ENCODE peak calls at places on chromosomes 5 and 9, in five cellular contexts. One of them, this sample, is unnamed.

GRCh38 chr9:135857371-135857786 is 50.0 kb downstream of the CAMSAP1 start:
- DNase-seq in left ventricle myocardium inferior: no peak
- DNase-seq in CD4-positive, alpha-beta T cell: no peak
- DNase-seq in hepatocyte: no peak
- DNase-seq in AG04450: peak; percentile 30
- DNase-seq in this sample: no peak

GRCh38 chr9:131036529-131037335 is 27.8 kb downstream of the LAMC3 start:
- DNase-seq in hepatocyte: no peak
- DNase-seq in AG04450: no peak
- DNase-seq in CD4-positive, alpha-beta T cell: no peak
- DNase-seq in left ventricle myocardium inferior: peak; percentile 36
- DNase-seq in this sample: no peak

GRCh38 chr9:13110766-13111400 is 168.6 kb downstream of the MPDZ start:
- DNase-seq in hepatocyte: no peak
- DNase-seq in CD4-positive, alpha-beta T cell: no peak
- DNase-seq in AG04450: no peak
- DNase-seq in left ventricle myocardium inferior: peak; percentile 23
- DNase-seq in this sample: no peak

GRCh38 chr9:97504381-97505216 is 3.1 kb downstream of the TMOD1 start:
- DNase-seq in CD4-positive, alpha-beta T cell: no peak
- DNase-seq in AG04450: no peak
- DNase-seq in left ventricle myocardium inferior: no peak
- DNase-seq in hepatocyte: no peak
- DNase-seq in this sample: no peak

GRCh38 chr9:34171753-34172535 is 6.9 kb upstream of the UBAP1 start:
- DNase-seq in hepatocyte: no peak
- DNase-seq in left ventricle myocardium inferior: no peak
- DNase-seq in AG04450: no peak
- DNase-seq in CD4-positive, alpha-beta T cell: peak; percentile 19
- DNase-seq in this sample: no peak

GRCh38 chr9:121340676-121341392 is 29.2 kb downstream of the STOM start:
- DNase-seq in left ventricle myocardium inferior: no peak
- DNase-seq in CD4-positive, alpha-beta T cell: no peak
- DNase-seq in AG04450: no peak
- DNase-seq in hepatocyte: no peak
- DNase-seq in this sample: no peak

GRCh38 chr5:28397502-28397941 is 1359.1 kb upstream of the CDH9 start:
- DNase-seq in CD4-positive, alpha-beta T cell: no peak
- DNase-seq in hepatocyte: peak; percentile 18
- DNase-seq in left ventricle myocardium inferior: no peak
- DNase-seq in AG04450: no peak
- DNase-seq in this sample: peak; percentile 53

GRCh38 chr5:74624009-74624408 is 16.5 kb downstream of the ENC1 start:
- DNase-seq in CD4-positive, alpha-beta T cell: no peak
- DNase-seq in AG04450: no peak
- DNase-seq in left ventricle myocardium inferior: no peak
- DNase-seq in hepatocyte: no peak
- DNase-seq in this sample: no peak

GRCh38 chr9:89360465-89360864 is 42.2 kb downstream of the SECISBP2 start:
- DNase-seq in CD4-positive, alpha-beta T cell: no peak
- DNase-seq in hepatocyte: no peak
- DNase-seq in AG04450: no peak
- DNase-seq in left ventricle myocardium inferior: no peak
- DNase-seq in this sample: peak; percentile 54

GRCh38 chr5:73422164-73422563 is 26.4 kb downstream of the FOXD1 start:
- DNase-seq in CD4-positive, alpha-beta T cell: no peak
- DNase-seq in AG04450: no peak
- DNase-seq in left ventricle myocardium inferior: no peak
- DNase-seq in hepatocyte: no peak
- DNase-seq in this sample: no peak

GRCh38 chr5:158212915-158213314 is 354.0 kb upstream of the CLINT1 start:
- DNase-seq in left ventricle myocardium inferior: no peak
- DNase-seq in hepatocyte: no peak
- DNase-seq in AG04450: no peak
- DNase-seq in CD4-positive, alpha-beta T cell: no peak
- DNase-seq in this sample: no peak

GRCh38 chr5:170635706-170636105 is 131.9 kb downstream of the KCNIP1 start:
- DNase-seq in left ventricle myocardium inferior: no peak
- DNase-seq in CD4-positive, alpha-beta T cell: no peak
- DNase-seq in AG04450: no peak
- DNase-seq in hepatocyte: no peak
- DNase-seq in this sample: no peak

GRCh38 chr9:136725612-136726011 is 13.2 kb downstream of the DIPK1B start:
- DNase-seq in CD4-positive, alpha-beta T cell: no peak
- DNase-seq in left ventricle myocardium inferior: no peak
- DNase-seq in hepatocyte: peak; percentile 65
- DNase-seq in AG04450: no peak
- DNase-seq in this sample: no peak

GRCh38 chr9:109986423-109987055 is 206.5 kb downstream of the PALM2AKAP2 start:
- DNase-seq in AG04450: peak; percentile 49
- DNase-seq in left ventricle myocardium inferior: no peak
- DNase-seq in CD4-positive, alpha-beta T cell: no peak
- DNase-seq in hepatocyte: no peak
- DNase-seq in this sample: peak; percentile 31

GRCh38 chr5:16580382-16580781 is 36.4 kb downstream of the RETREG1 start:
- DNase-seq in CD4-positive, alpha-beta T cell: no peak
- DNase-seq in left ventricle myocardium inferior: no peak
- DNase-seq in hepatocyte: no peak
- DNase-seq in AG04450: no peak
- DNase-seq in this sample: no peak

GRCh38 chr5:53819482-53819881 is 259.0 kb downstream of the NDUFS4 start:
- DNase-seq in AG04450: no peak
- DNase-seq in hepatocyte: no peak
- DNase-seq in CD4-positive, alpha-beta T cell: no peak
- DNase-seq in left ventricle myocardium inferior: no peak
- DNase-seq in this sample: no peak

GRCh38 chr5:132074772-132075718 is 1.5 kb downstream of the CSF2 start:
- DNase-seq in AG04450: no peak
- DNase-seq in CD4-positive, alpha-beta T cell: no peak
- DNase-seq in left ventricle myocardium inferior: no peak
- DNase-seq in hepatocyte: no peak
- DNase-seq in this sample: no peak

GRCh38 chr5:80181618-80182211 is 74.1 kb downstream of the SERINC5 start:
- DNase-seq in AG04450: no peak
- DNase-seq in hepatocyte: peak; percentile 73
- DNase-seq in left ventricle myocardium inferior: no peak
- DNase-seq in CD4-positive, alpha-beta T cell: peak; percentile 45
- DNase-seq in this sample: peak; percentile 66

GRCh38 chr9:129487658-129488483 is 133.0 kb downstream of the C9orf50 start:
- DNase-seq in hepatocyte: peak; percentile 72
- DNase-seq in AG04450: no peak
- DNase-seq in CD4-positive, alpha-beta T cell: peak; percentile 37
- DNase-seq in left ventricle myocardium inferior: peak; percentile 59
- DNase-seq in this sample: no peak

GRCh38 chr5:38259062-38259857 is 901 bp downstream of the EGFLAM start:
- DNase-seq in hepatocyte: peak; percentile 10
- DNase-seq in AG04450: no peak
- DNase-seq in left ventricle myocardium inferior: no peak
- DNase-seq in CD4-positive, alpha-beta T cell: no peak
- DNase-seq in this sample: no peak

GRCh38 chr5:68225188-68225910 is 9.8 kb downstream of the PIK3R1 start:
- DNase-seq in left ventricle myocardium inferior: peak; percentile 34
- DNase-seq in hepatocyte: peak; percentile 42
- DNase-seq in CD4-positive, alpha-beta T cell: no peak
- DNase-seq in AG04450: peak; percentile 51
- DNase-seq in this sample: peak; percentile 52

GRCh38 chr5:165026971-165027370 is 1521.6 kb downstream of the MAT2B start:
- DNase-seq in AG04450: no peak
- DNase-seq in CD4-positive, alpha-beta T cell: no peak
- DNase-seq in hepatocyte: no peak
- DNase-seq in left ventricle myocardium inferior: no peak
- DNase-seq in this sample: no peak

GRCh38 chr5:165031361-165031760 is 1525.9 kb downstream of the MAT2B start:
- DNase-seq in hepatocyte: no peak
- DNase-seq in CD4-positive, alpha-beta T cell: no peak
- DNase-seq in left ventricle myocardium inferior: no peak
- DNase-seq in AG04450: no peak
- DNase-seq in this sample: no peak

GRCh38 chr5:165029471-165029870 is 1524.1 kb downstream of the MAT2B start:
- DNase-seq in hepatocyte: peak; percentile 59
- DNase-seq in CD4-positive, alpha-beta T cell: no peak
- DNase-seq in left ventricle myocardium inferior: no peak
- DNase-seq in AG04450: no peak
- DNase-seq in this sample: no peak
- TF ChIP-seq CTCF in hepatocyte: peak; percentile 56
- TF ChIP-seq CTCF in CD4-positive, alpha-beta T cell: no peak
- TF ChIP-seq CTCF in left ventricle myocardium inferior: no peak
- TF ChIP-seq CTCF in AG04450: peak; percentile 24
- TF ChIP-seq CTCF in this sample: peak; percentile 63

DNA sequence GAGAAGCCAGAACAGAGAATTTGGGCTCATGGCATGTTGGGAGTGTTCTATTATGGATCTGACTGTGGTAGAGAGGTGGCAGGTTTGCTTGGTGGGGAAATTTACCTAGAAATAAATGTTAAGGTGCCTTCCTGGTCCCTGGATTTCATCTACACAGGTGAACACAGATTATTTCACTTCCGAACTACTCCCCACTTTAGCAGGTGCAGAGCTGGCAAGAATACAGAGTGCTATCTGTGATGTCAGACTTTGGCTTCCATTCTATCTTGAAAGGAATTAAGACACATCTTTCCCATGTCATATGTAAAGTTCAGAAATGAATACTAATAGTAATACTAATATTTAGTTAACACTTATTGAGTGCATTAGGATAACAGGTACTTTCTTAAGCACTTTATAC is 234.0 kb downstream of the KCTD16 start:
- DNase-seq in left ventricle myocardium inferior: no peak
- DNase-seq in CD4-positive, alpha-beta T cell: no peak
- DNase-seq in hepatocyte: no peak
- DNase-seq in AG04450: no peak
- DNase-seq in this sample: no peak
- TF ChIP-seq CTCF in left ventricle myocardium inferior: no peak
- TF ChIP-seq CTCF in CD4-positive, alpha-beta T cell: no peak
- TF ChIP-seq CTCF in hepatocyte: no peak
- TF ChIP-seq CTCF in AG04450: no peak
- TF ChIP-seq CTCF in this sample: no peak

GRCh38 chr9:4375424-4376195 is 75.7 kb upstream of the GLIS3 start:
- DNase-seq in CD4-positive, alpha-beta T cell: no peak
- DNase-seq in left ventricle myocardium inferior: no peak
- DNase-seq in hepatocyte: peak; percentile 56
- DNase-seq in AG04450: peak; percentile 27
- DNase-seq in this sample: no peak
- TF ChIP-seq CTCF in CD4-positive, alpha-beta T cell: no peak
- TF ChIP-seq CTCF in left ventricle myocardium inferior: peak; percentile 64
- TF ChIP-seq CTCF in hepatocyte: peak; percentile 68
- TF ChIP-seq CTCF in AG04450: peak; percentile 60
- TF ChIP-seq CTCF in this sample: peak; percentile 36

DNA sequence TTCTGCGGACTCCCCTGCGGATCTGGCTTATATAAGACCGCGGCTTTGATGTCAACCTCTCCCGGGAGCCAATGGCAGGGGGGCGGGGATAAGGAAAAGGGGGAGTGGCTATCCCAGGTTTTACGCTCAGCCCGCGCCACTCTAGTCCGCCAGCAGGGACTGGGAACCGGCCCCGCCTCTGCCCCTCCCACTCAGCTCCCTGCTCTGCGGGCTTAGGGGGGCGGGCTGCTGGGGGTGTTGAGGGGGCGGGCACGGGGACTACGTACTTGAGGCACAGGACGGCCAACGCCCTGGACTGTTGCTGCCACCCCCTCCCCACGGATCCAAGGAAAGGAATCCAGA is at the start of gene HAND1:
- DNase-seq in AG04450: no peak
- DNase-seq in CD4-positive, alpha-beta T cell: no peak
- DNase-seq in left ventricle myocardium inferior: peak; percentile 79
- DNase-seq in hepatocyte: peak; percentile 88
- DNase-seq in this sample: no peak
- TF ChIP-seq CTCF in AG04450: no peak
- TF ChIP-seq CTCF in CD4-positive, alpha-beta T cell: no peak
- TF ChIP-seq CTCF in left ventricle myocardium inferior: no peak
- TF ChIP-seq CTCF in hepatocyte: no peak
- TF ChIP-seq CTCF in this sample: no peak

DNA sequence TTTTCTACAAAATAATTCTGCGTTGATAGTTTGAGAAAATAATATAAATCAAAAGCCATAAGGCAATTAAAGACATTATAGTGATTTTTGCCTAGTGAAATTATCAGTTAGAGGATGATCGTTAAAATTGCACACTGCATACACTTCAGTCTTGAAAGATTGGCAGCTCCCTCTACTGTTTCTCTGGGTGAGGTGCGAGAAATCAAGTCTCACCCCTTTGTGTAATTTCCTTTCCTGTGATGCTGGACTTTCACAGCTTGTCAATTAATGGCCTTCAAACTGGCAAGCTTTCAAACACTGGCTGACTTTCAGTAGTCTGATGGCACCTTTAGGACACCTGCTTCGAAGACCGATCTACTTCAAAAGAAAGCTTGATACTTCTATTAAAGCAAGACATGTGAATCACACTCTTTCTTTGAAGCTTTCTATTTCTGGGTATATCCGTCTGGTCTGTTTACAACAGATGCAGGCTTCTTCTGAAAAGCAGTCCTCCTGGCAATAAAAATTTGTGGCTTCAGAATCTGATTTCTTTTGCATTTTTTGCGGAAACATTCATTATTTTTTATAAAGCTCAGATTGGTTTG is 706.8 kb upstream of the PTPRD start:
- DNase-seq in CD4-positive, alpha-beta T cell: no peak
- DNase-seq in AG04450: no peak
- DNase-seq in left ventricle myocardium inferior: no peak
- DNase-seq in hepatocyte: peak; percentile 65
- DNase-seq in this sample: no peak
- TF ChIP-seq CTCF in CD4-positive, alpha-beta T cell: no peak
- TF ChIP-seq CTCF in AG04450: no peak
- TF ChIP-seq CTCF in left ventricle myocardium inferior: peak; percentile 56
- TF ChIP-seq CTCF in hepatocyte: peak; percentile 75
- TF ChIP-seq CTCF in this sample: peak; percentile 86

GRCh38 chr5:66807743-66808142 is 211.6 kb downstream of the MAST4 start:
- DNase-seq in left ventricle myocardium inferior: no peak
- DNase-seq in CD4-positive, alpha-beta T cell: no peak
- DNase-seq in hepatocyte: peak; percentile 49
- DNase-seq in AG04450: peak; percentile 16
- DNase-seq in this sample: peak; percentile 9
- TF ChIP-seq CTCF in left ventricle myocardium inferior: peak; percentile 54
- TF ChIP-seq CTCF in CD4-positive, alpha-beta T cell: no peak
- TF ChIP-seq CTCF in hepatocyte: peak; percentile 47
- TF ChIP-seq CTCF in AG04450: peak; percentile 62
- TF ChIP-seq CTCF in this sample: peak; percentile 59

DNA sequence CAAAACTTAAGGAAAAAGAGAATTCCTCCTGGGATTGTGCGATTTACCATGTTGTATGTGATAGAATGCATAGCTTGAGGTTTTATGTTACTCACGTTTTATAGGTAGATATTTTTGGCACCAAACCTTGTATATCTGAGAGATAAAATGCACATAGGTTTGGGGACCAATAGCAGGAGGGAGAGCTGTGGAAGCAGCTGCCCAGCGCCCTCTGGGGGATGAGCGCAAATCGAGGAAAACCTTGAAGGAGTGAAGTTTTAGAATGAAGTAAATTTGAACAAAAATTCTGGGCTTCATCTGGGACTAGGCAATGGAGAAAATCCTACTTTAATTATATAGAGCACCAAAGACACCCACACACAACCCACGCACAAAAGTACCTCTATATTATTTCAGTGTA is 197.0 kb downstream of the ADCY2 start:
- DNase-seq in left ventricle myocardium inferior: no peak
- DNase-seq in hepatocyte: peak; percentile 26
- DNase-seq in CD4-positive, alpha-beta T cell: no peak
- DNase-seq in AG04450: no peak
- DNase-seq in this sample: no peak
- TF ChIP-seq CTCF in left ventricle myocardium inferior: no peak
- TF ChIP-seq CTCF in hepatocyte: peak; percentile 49
- TF ChIP-seq CTCF in CD4-positive, alpha-beta T cell: no peak
- TF ChIP-seq CTCF in AG04450: no peak
- TF ChIP-seq CTCF in this sample: no peak